ENCODE peak calls at places on chromosomes 11 and 22, in seven cellular contexts. W is thoracic aorta, V is kidney, U is neuronal stem cell, M is aorta, I is mucosa of gallbladder, S is DMS153. E is an unnamed sample.

GRCh38 chr11:132555617-132556016 is 976.7 kb downstream of the OPCML start:
- DNase-seq in S (no peak), I (no peak), M (no peak), U (no peak), W (no peak), V (no peak), E (no peak)

GRCh38 chr11:8033791-8034585 is 46.9 kb downstream of the EIF3F start:
- DNase-seq in V (no peak), I (no peak), U (no peak), S (no peak), W (no peak), M (no peak), E (no peak)

GRCh38 chr11:64566042-64566914 is 24.7 kb upstream of the SLC22A12 start:
- DNase-seq in W (no peak), I (peak), U (peak), M (no peak), V (peak), S (peak), E (peak)

GRCh38 chr11:1714908-1715885 is 18.2 kb downstream of the KRTAP5-6 start:
- DNase-seq in S (no peak), W (no peak), I (no peak), U (no peak), V (no peak), M (no peak), E (no peak)

GRCh38 chr11:118060879-118061278 is 16.0 kb upstream of the TMPRSS4 start:
- DNase-seq in S (no peak), I (no peak), U (no peak), V (no peak), W (no peak), M (peak), E (no peak)

GRCh38 chr11:91435694-91436375 is 788.8 kb upstream of the FAT3 start:
- DNase-seq in U (no peak), W (no peak), V (no peak), I (no peak), S (peak), M (no peak), E (peak)

GRCh38 chr11:8642226-8642625 is 40.2 kb downstream of the TRIM66 start:
- DNase-seq in S (no peak), W (no peak), I (no peak), V (no peak), U (no peak), M (no peak), E (no peak)

GRCh38 chr11:131235328-131236298 is 134.8 kb upstream of the NTM start:
- DNase-seq in M (no peak), S (no peak), U (no peak), W (no peak), V (no peak), I (no peak), E (no peak)

GRCh38 chr11:64534950-64535349 is 56.1 kb upstream of the SLC22A12 start:
- DNase-seq in M (peak), S (no peak), I (no peak), V (peak), W (no peak), U (no peak), E (no peak)

GRCh38 chr11:1467270-1467669 is 19.3 kb downstream of the MOB2 start:
- DNase-seq in M (no peak), S (no peak), W (no peak), I (no peak), V (no peak), U (no peak), E (no peak)

GRCh38 chr22:32106930-32107329 is 52.2 kb downstream of the C22orf42 start:
- DNase-seq in M (no peak), W (no peak), V (no peak), U (peak), I (no peak), S (no peak), E (no peak)

GRCh38 chr11:64053699-64054098 is 18.0 kb downstream of the FLRT1 start:
- DNase-seq in W (no peak), S (no peak), U (no peak), V (no peak), I (no peak), M (no peak), E (no peak)

GRCh38 chr22:45923812-45924211 is 53.1 kb downstream of the WNT7B start:
- DNase-seq in I (peak), U (no peak), W (no peak), S (no peak), V (no peak), M (no peak), E (no peak)

GRCh38 chr11:123543796-123544195 is 110.6 kb downstream of the SCN3B start:
- DNase-seq in S (no peak), V (no peak), M (no peak), W (no peak), U (no peak), I (no peak), E (no peak)